ENCODE peak calls at places on chromosomes 16 and 17, in four cellular contexts. H is lower lobe of right lung, C is choroid plexus epithelial cell, Z is brain microvascular endothelial cell. P is an unnamed sample.

GRCh38 chr17:36978810-36979584 is 30.2 kb downstream of the AATF start:
- DNase-seq in Z (no peak), H (no peak), C (peak), P (no peak)

GRCh38 chr16:10916534-10916933 is 25.7 kb downstream of the DEXI start:
- DNase-seq in H (no peak), C (no peak), Z (no peak), P (no peak)

GRCh38 chr16:53546988-53547391 is 44.0 kb upstream of the AKTIP start:
- DNase-seq in Z (peak), H (no peak), C (peak), P (peak)

GRCh38 chr16:30623558-30624283 is 13.5 kb upstream of the ZNF689 start:
- DNase-seq in Z (no peak), H (no peak), C (no peak), P (no peak)

GRCh38 chr16:87620201-87620495 is 17.8 kb downstream of the JPH3 start:
- DNase-seq in Z (no peak), C (no peak), H (no peak), P (no peak)

GRCh38 chr16:82653550-82654511 is 27.1 kb downstream of the CDH13 start:
- DNase-seq in Z (peak), C (peak), H (no peak), P (peak)

GRCh38 chr17:227581-228222 is 46.3 kb upstream of the DOC2B start:
- DNase-seq in Z (no peak), H (no peak), C (no peak), P (no peak)

GRCh38 chr17:37116802-37117201 is 168.0 kb downstream of the AATF start:
- DNase-seq in C (no peak), Z (no peak), H (no peak), P (no peak)

GRCh38 chr17:35359396-35359795 is 14.0 kb downstream of the SLFN11 start:
- DNase-seq in C (no peak), H (no peak), Z (no peak), P (no peak)

GRCh38 chr17:50899005-50899460 is 32.9 kb upstream of the TOB1 start:
- DNase-seq in H (no peak), Z (no peak), C (no peak), P (no peak)

GRCh38 chr17:2262146-2262587 is 41.4 kb downstream of the SMG6 start:
- DNase-seq in Z (peak), H (no peak), C (peak), P (peak)

GRCh38 chr17:78291944-78292910 is 60.8 kb downstream of the TMEM235 start:
- DNase-seq in C (no peak), Z (no peak), H (no peak), P (no peak)

GRCh38 chr17:44785921-44786320 is 27.1 kb downstream of the ADAM11 start:
- DNase-seq in Z (no peak), H (no peak), C (no peak), P (no peak)

GRCh38 chr16:13873835-13874438 is 46.0 kb upstream of the ERCC4 start:
- DNase-seq in Z (no peak), C (peak), H (no peak), P (peak)

GRCh38 chr16:89194340-89195311 is 5.7 kb downstream of the SLC22A31 start:
- DNase-seq in C (no peak), H (peak), Z (no peak), P (no peak)

GRCh38 chr16:71635632-71636031 is 9.6 kb downstream of the MARVELD3 start:
- DNase-seq in C (no peak), H (no peak), Z (no peak), P (no peak)

GRCh38 chr17:21250719-21251305 is 2.4 kb downstream of the NATD1 start:
- DNase-seq in Z (no peak), C (no peak), H (no peak), P (no peak)

GRCh38 chr17:82881900-82882714 is 42.3 kb upstream of the ZNF750 start:
- DNase-seq in H (peak), C (peak), Z (no peak), P (no peak)

GRCh38 chr17:61570118-61570517 is 20.9 kb downstream of the NACA2 start:
- DNase-seq in C (peak), H (no peak), Z (no peak), P (peak)

GRCh38 chr17:12457493-12457892 is 208.2 kb upstream of the MYOCD start:
- DNase-seq in H (no peak), Z (peak), C (peak), P (no peak)

GRCh38 chr17:74877592-74878543 is 5.1 kb upstream of the FDXR start:
- DNase-seq in Z (no peak), C (no peak), H (no peak), P (no peak)

GRCh38 chr16:71440669-71441347 is 1.0 kb downstream of the TLE7 start:
- DNase-seq in Z (no peak), C (no peak), H (no peak), P (no peak)

GRCh38 chr16:27526169-27526568 is 23.5 kb downstream of the GTF3C1 start:
- DNase-seq in C (no peak), H (no peak), Z (no peak), P (no peak)

GRCh38 chr16:79658301-79659001 is 57.9 kb upstream of the MAF start:
- DNase-seq in Z (peak), H (no peak), C (peak), P (peak)

GRCh38 chr16:25092489-25092888 is 19.1 kb upstream of the LCMT1 start:
- DNase-seq in H (no peak), Z (no peak), C (no peak), P (no peak)

GRCh38 chr17:8243827-8244226 is 4.0 kb downstream of the CTC1 start:
- DNase-seq in H (no peak), Z (no peak), C (no peak), P (no peak)

GRCh38 chr16:75261590-75262078 is 10.2 kb upstream of the BCAR1 start:
- DNase-seq in Z (no peak), C (no peak), H (no peak), P (no peak)
- H3K4me3 ChIP-seq in Z (no peak), C (no peak), H (no peak), P (no peak)

GRCh38 chr17:33287096-33287495 is 6.0 kb downstream of the ASIC2 start:
- DNase-seq in Z (no peak), C (no peak), H (no peak), P (no peak)

GRCh38 chr17:33292184-33292980 is 713 bp downstream of the ASIC2 start:
- DNase-seq in H (no peak), Z (no peak), C (peak), P (peak)

GRCh38 chr17:33291248-33292183 is 1.6 kb downstream of the ASIC2 start:
- DNase-seq in H (peak), Z (no peak), C (peak), P (peak)

GRCh38 chr17:33290156-33290697 is 2.9 kb downstream of the ASIC2 start:
- DNase-seq in H (no peak), Z (no peak), C (no peak), P (no peak)

DNA sequence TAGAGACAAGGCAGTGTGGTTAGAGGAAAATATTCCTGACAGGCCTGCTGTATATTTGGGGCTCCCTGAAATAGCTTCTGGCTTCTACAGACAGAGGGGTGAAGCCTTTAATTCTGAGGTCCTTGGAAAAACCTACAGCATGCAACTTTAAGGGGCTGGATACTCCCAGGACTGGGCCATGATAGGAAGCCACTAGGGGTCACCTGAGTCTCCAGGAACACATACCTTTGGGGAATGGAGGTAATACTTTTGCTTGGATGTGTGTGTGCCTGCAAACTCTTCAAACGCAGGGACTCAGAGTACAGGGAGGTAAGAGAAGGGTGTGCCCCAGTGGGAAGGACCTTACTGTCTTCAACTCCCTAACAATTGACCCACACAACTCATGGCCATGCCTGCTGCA is 4.1 kb downstream of the ASIC2 start:
- DNase-seq in C (no peak), H (no peak), Z (no peak), P (no peak)
- TF ChIP-seq CTCF in C (no peak), H (no peak), Z (no peak), P (no peak)

DNA sequence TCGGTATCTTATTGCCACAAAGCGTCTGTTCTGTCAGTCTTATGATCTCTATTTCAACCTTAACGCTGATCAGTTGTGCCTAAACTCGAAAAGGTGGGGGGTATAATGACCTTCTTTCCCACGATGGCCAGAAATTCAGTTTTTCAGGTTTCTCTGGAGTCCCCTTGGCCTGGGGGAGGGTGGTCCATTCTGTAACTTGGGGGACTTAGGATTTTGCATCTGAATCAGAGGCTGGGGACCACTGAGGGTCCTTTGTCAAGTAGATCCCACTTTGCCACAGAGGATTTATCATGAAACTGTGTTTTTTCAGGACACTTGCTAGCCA is 6.3 kb upstream of the WDR59 start:
- DNase-seq in Z (no peak), H (no peak), C (no peak), P (no peak)
- H3K4me3 ChIP-seq in Z (no peak), H (no peak), C (no peak), P (no peak)

DNA sequence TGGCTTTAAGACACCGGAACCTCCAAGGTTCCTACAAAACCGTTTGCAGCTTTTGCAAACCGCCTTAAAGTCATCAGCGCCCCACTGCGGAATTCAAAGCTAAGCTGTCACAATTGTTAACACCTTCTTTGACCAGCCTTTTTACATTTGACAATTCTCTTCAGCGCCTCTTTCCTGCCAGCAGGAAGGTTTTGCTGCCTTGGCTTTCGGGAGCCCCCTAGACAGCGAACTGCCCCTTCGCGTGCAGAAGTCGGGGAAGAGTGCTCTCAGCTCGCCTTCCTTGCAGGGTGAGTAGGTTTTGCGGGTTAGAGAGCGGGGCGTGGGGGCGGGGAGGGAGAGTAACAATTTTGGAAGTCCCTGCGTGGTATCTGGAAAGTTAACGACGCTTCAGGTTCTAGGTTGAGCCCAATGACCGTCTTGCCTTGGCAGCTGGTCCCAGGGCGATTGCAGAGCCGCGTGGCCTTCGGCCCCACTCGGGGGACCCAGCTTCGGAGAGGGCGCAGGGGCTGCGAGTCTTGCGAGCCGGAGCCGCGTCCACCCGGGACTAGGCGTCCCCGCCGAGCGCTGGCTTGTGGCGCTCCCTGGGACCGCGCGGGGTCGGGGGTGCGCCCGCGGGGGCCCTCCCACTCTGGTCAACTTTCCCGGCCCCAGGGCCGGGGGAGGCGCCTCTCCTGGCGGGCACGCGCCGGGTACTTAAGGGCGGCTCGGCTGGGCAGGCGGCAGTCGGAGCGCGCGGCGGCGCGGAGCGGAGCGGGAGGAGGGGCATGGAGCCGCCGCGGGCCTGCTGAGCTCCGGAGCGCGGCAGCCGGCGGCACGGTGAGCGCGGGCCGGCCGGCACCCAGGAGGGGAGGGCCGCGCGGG is at the start of gene HAS3:
- DNase-seq in Z (peak), C (peak), H (peak), P (peak)
- TF ChIP-seq CTCF in Z (peak), C (peak), H (peak), P (peak)

DNA sequence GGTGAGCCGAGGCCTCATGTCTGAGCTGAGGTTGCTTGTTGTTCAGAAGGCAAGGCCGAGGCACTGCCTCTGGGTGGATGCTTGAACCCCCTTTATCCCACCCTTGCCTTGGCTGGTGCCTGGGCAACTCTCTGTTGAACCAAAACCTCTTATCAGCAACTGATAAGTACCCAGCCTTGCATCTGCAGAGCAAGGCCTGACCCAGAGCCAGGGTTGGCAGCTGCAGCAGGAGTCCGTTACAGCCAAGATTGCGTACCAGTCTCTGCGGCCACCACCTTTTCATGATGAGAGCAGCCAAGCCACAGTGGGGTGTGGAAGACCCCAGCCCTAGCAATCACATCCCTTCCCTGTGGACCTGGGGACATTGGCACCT is 118.3 kb downstream of the RAB11FIP4 start:
- DNase-seq in C (no peak), H (no peak), Z (no peak), P (no peak)
- H3K4me3 ChIP-seq in C (no peak), H (peak), Z (no peak), P (no peak)

DNA sequence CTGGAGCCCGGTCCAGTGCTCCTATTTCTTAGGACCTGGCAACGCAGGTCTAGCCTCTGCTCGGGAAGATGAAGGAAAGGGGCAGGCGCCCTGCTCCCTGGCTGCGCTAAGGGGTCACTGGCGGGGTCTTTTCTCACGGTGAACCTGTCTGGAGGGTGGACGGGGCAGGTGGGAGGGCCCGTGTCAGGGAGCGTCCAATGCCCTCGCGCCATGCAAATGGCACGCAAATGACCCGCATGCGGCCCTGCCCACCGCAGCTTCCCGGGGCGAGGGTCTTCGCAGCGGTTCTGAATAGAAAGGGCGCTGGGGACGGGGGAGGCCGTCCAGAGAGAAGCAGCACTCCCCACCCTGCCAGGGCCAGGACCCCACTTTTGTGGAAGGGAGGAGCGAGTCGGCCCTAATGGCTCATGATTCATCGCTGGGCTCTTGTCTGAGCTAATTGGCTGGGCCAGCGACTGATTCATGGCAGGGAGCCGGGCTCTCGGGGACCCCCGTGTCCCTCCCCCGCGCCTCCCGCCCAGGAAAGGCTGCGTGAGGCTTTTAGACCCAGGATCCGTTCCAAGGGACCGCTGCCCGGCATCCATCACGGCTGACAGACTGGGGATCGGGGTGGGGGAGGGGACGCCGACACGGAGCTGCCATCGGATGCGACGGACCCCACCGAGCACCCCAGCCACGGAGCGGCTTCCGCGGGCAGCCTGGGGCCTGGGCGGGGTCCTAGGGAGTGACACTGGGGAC is 25.1 kb upstream of the NGFR start:
- DNase-seq in H (no peak), Z (no peak), C (no peak), P (no peak)
- TF ChIP-seq CTCF in H (no peak), Z (no peak), C (no peak), P (no peak)

DNA sequence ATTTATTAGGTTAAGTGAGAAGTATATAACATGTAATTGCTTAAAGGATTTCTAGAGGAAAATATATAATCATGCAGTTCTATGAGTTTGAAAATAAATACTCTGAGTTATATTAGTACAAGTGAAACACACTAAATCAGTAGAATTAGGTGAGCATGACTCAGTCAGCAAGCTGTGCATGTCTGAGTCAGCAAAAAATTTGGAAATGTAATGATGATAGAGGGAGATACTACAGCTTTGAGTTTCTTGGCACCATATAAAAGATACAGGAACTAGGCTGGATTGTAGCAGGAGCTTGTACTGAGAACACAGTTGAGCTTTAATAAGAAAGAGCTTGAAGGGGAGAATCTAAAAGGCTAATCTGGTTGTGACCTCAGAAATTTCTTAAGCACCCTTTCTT is 1224.6 kb downstream of the CDH8 start:
- DNase-seq in C (no peak), H (no peak), Z (no peak), P (no peak)
- H3K4me3 ChIP-seq in C (no peak), H (no peak), Z (no peak), P (no peak)

GRCh38 chr16:55656695-55657092 is 906 bp downstream of the SLC6A2 start:
- DNase-seq in Z (no peak), C (no peak), H (no peak), P (no peak)

GRCh38 chr16:55655381-55655708 is 443 bp upstream of the SLC6A2 start:
- DNase-seq in H (no peak), Z (no peak), C (no peak), P (no peak)

GRCh38 chr16:55655709-55656694 is at the start of gene SLC6A2:
- DNase-seq in Z (no peak), H (no peak), C (no peak), P (no peak)

GRCh38 chr16:55660026-55660425 is 4.2 kb downstream of the SLC6A2 start:
- DNase-seq in C (no peak), H (no peak), Z (no peak), P (no peak)

DNA sequence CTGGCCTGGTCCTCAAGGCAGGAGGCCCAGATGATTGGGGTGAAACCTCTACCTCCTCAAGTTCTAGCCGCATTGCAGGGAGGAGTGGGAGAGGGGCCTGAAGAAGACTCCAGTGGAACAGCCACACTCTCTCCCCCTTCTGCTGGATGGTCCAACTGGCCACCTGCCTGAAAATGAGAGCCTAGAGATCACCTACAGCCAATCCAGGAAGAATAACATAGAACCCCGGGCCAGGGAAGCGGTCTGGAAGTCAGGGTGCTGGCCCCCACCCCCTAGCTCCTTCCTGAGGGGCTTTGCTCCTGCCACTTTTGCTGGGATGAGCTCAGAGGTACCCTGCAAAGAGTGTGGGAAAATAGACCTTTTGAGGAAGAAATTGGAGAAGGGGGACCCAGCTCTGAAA is 1.8 kb downstream of the SLC6A2 start:
- DNase-seq in H (no peak), Z (no peak), C (no peak), P (no peak)
- TF ChIP-seq CTCF in H (no peak), Z (no peak), C (no peak), P (no peak)

GRCh38 chr16:23857901-23858300 is 22.1 kb downstream of the PRKCB start:
- DNase-seq in Z (no peak), H (no peak), C (no peak), P (no peak)
- H3K4me3 ChIP-seq in Z (no peak), H (no peak), C (no peak), P (no peak)

DNA sequence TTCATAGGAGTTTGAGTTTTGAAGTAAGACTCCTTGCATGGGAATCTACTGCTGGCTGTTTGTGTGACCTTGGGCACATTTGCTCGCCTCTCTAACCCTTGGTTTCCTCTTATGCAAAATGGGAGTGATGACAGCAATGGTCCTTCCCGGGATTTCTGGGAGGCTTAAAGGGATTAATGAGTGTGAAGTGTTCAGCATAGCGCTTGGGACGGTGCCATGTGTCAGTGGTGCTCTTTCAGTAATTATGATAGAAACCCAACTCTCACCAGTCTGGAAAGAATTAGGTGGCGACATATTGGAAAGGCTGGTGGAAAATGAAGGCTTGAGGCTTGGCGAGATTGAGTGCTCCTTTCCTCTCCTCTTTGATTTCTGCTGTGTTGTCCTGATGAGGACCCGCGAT is 429.2 kb upstream of the EEF2KMT start:
- DNase-seq in H (no peak), C (no peak), Z (no peak), P (no peak)
- TF ChIP-seq CTCF in H (no peak), C (no peak), Z (no peak), P (no peak)